ENCODE peak calls at places on chromosome 12, in four cellular contexts. X, E, Z and B are unnamed samples.

GRCh38 chr12:8890313-8891084 is 23.8 kb upstream of the PHC1 start:
- DNase-seq in E (peak), X (peak), Z (peak), B (peak)

GRCh38 chr12:588658-589057 is 74.6 kb downstream of the NINJ2 start:
- DNase-seq in E (no peak), X (no peak), Z (no peak), B (no peak)

GRCh38 chr12:132550830-132551229 is 59.6 kb downstream of the LRCOL1 start:
- DNase-seq in E (no peak), Z (no peak), X (no peak), B (no peak)

GRCh38 chr12:128976120-128976519 is 122.8 kb downstream of the GLT1D1 start:
- DNase-seq in Z (no peak), X (peak), E (no peak), B (peak)

GRCh38 chr12:98418357-98419075 is 96.9 kb upstream of the TMPO start:
- DNase-seq in Z (peak), X (peak), E (peak), B (peak)

GRCh38 chr12:95215925-95216324 is 1.3 kb downstream of the FGD6 start:
- DNase-seq in X (peak), E (peak), Z (peak), B (peak)

GRCh38 chr12:89693639-89694202 is 14.9 kb downstream of the ATP2B1 start:
- DNase-seq in X (no peak), Z (no peak), E (no peak), B (no peak)

GRCh38 chr12:132547207-132547740 is 57.3 kb downstream of the FBRSL1 start:
- DNase-seq in X (no peak), E (no peak), Z (no peak), B (no peak)

GRCh38 chr12:48980389-48980952 is 2.3 kb downstream of the WNT1 start:
- DNase-seq in X (no peak), Z (no peak), E (no peak), B (no peak)

GRCh38 chr12:120365675-120366340 is 3.2 kb downstream of the MSI1 start:
- DNase-seq in E (no peak), X (no peak), Z (no peak), B (no peak)

GRCh38 chr12:98002887-98003493 is 512.4 kb upstream of the TMPO start:
- DNase-seq in E (peak), Z (peak), X (peak), B (peak)

GRCh38 chr12:16458521-16459078 is 111.2 kb downstream of the MGST1 start:
- DNase-seq in X (no peak), Z (no peak), E (no peak), B (no peak)

GRCh38 chr12:115609356-115609755 is 668.1 kb downstream of the MED13L start:
- DNase-seq in E (no peak), Z (no peak), X (no peak), B (no peak)

GRCh38 chr12:55713721-55714120 is 2.1 kb upstream of the BLOC1S1 start:
- DNase-seq in Z (no peak), X (no peak), E (peak), B (no peak)

GRCh38 chr12:131943389-131943788 is 6.4 kb upstream of the EP400 start:
- DNase-seq in Z (no peak), X (no peak), E (no peak), B (no peak)

GRCh38 chr12:118189761-118190181 is 53.8 kb downstream of the PEBP1 start:
- DNase-seq in Z (no peak), X (peak), E (peak), B (peak)

GRCh38 chr12:45388545-45388944 is 172.7 kb downstream of the ANO6 start:
- DNase-seq in E (peak), Z (peak), X (peak), B (peak)

GRCh38 chr12:52390739-52391617 is 5.5 kb upstream of the KRT84 start:
- DNase-seq in E (peak), Z (peak), X (peak), B (peak)

GRCh38 chr12:65734226-65734625 is 90.1 kb upstream of the HMGA2 start:
- DNase-seq in X (no peak), E (no peak), Z (no peak), B (no peak)

GRCh38 chr12:124013073-124013472 is 40.1 kb downstream of the ZNF664 start:
- DNase-seq in E (no peak), Z (no peak), X (no peak), B (no peak)

GRCh38 chr12:7907009-7907408 is 29.0 kb downstream of the SLC2A3 start:
- DNase-seq in Z (peak), X (peak), E (peak), B (peak)

GRCh38 chr12:9869307-9870161 is at the start of gene CLEC2B:
- DNase-seq in Z (peak), E (peak), X (no peak), B (peak)

GRCh38 chr12:67239061-67239460 is 30.1 kb upstream of the CAND1 start:
- DNase-seq in E (no peak), Z (no peak), X (no peak), B (no peak)